ENCODE peak calls at places on chromosome 6, in eight cellular contexts. Y, J, R, B, Z, H, I and L are unnamed samples.

GRCh38 chr6:126803769-126804168 is 314.7 kb upstream of the RSPO3 start:
- DNase-seq in Y (no peak), J (no peak), R (no peak), B (no peak), Z (no peak), H (no peak), I (peak), L (no peak)

GRCh38 chr6:25874822-25875562 is 949 bp upstream of the SLC17A3 start:
- DNase-seq in Y (no peak), J (no peak), R (no peak), B (no peak), Z (no peak), H (no peak), I (no peak), L (no peak)

GRCh38 chr6:107668826-107669474 is 155.2 kb downstream of the SCML4 start:
- DNase-seq in Y (peak), J (no peak), R (no peak), B (no peak), Z (no peak), H (no peak), I (no peak), L (no peak)

GRCh38 chr6:120431841-120432240 is 902.4 kb downstream of the TBC1D32 start:
- DNase-seq in Y (no peak), J (no peak), R (no peak), B (peak), Z (no peak), H (no peak), I (no peak), L (no peak)

GRCh38 chr6:28841290-28841689 is 82.5 kb downstream of the TRIM27 start:
- DNase-seq in Y (no peak), J (no peak), R (no peak), B (no peak), Z (no peak), H (no peak), I (no peak), L (no peak)

GRCh38 chr6:5331860-5332442 is 70.6 kb downstream of the FARS2 start:
- DNase-seq in Y (no peak), J (no peak), R (no peak), B (no peak), Z (no peak), H (no peak), I (no peak), L (no peak)

GRCh38 chr6:11785953-11786579 is 7.5 kb upstream of the ADTRP start:
- DNase-seq in Y (peak), J (no peak), R (no peak), B (no peak), Z (no peak), H (peak), I (peak), L (no peak)

GRCh38 chr6:134720353-134721094 is 229.4 kb downstream of the ALDH8A1 start:
- DNase-seq in Y (no peak), J (no peak), R (no peak), B (no peak), Z (no peak), H (no peak), I (no peak), L (no peak)

GRCh38 chr6:67680297-67680932 is 954.7 kb upstream of the ADGRB3 start:
- DNase-seq in Y (no peak), J (no peak), R (no peak), B (no peak), Z (no peak), H (no peak), I (no peak), L (no peak)

GRCh38 chr6:135230702-135231468 is 49.8 kb downstream of the MYB start:
- DNase-seq in Y (no peak), J (no peak), R (no peak), B (no peak), Z (no peak), H (no peak), I (no peak), L (no peak)

GRCh38 chr6:125197795-125198269 is 44.3 kb downstream of the TPD52L1 start:
- DNase-seq in Y (no peak), J (peak), R (peak), B (peak), Z (no peak), H (no peak), I (peak), L (peak)